ENCODE peak calls at places on chromosomes 1 and 21, in six cellular contexts. Y is A549, H is transverse colon, U is IMR-90, K is heart left ventricle, W is NB4. G is an unnamed sample.

GRCh38 chr1:212630159-212630900 is 21.8 kb downstream of the ATF3 start:
- DNase-seq in H (peak; percentile 66), W (peak; percentile 89), Y (peak; percentile 75), K (peak; percentile 60), U (no peak), G (peak; percentile 92)

GRCh38 chr1:173269490-173270230 is 62.5 kb upstream of the TNFSF4 start:
- DNase-seq in K (no peak), W (no peak), Y (peak; percentile 40), U (peak; percentile 89), H (no peak), G (no peak)

GRCh38 chr1:47424336-47424982 is 8.4 kb downstream of the FOXE3 start:
- DNase-seq in K (no peak), U (peak; percentile 67), H (no peak), W (peak; percentile 41), Y (peak; percentile 65), G (no peak)

GRCh38 chr21:43712268-43712942 is 6.5 kb upstream of the PDXK start:
- DNase-seq in Y (peak; percentile 77), W (no peak), H (peak; percentile 89), U (peak; percentile 32), K (no peak), G (no peak)

GRCh38 chr1:212228591-212229119 is 56.6 kb upstream of the PPP2R5A start:
- DNase-seq in H (no peak), U (no peak), K (no peak), W (no peak), Y (no peak), G (no peak)

GRCh38 chr1:24236170-24237045 is 49.3 kb upstream of the IFNLR1 start:
- DNase-seq in K (no peak), Y (peak; percentile 36), W (no peak), H (peak; percentile 9), U (peak; percentile 47), G (no peak)

GRCh38 chr1:1426496-1426960 is 5.5 kb upstream of the ANKRD65 start:
- DNase-seq in Y (no peak), K (no peak), W (no peak), H (no peak), U (no peak), G (no peak)

GRCh38 chr1:43975249-43975961 is 645 bp downstream of the ATP6V0B start:
- DNase-seq in W (peak; percentile 85), Y (no peak), H (peak; percentile 73), U (no peak), K (peak; percentile 70), G (peak; percentile 62)

GRCh38 chr1:94417702-94417961 is 557 bp upstream of the ABCD3 start:
- DNase-seq in W (no peak), U (no peak), H (no peak), K (no peak), Y (no peak), G (no peak)

GRCh38 chr21:45365608-45366241 is 39.2 kb upstream of the COL18A1 start:
- DNase-seq in W (no peak), H (no peak), Y (peak; percentile 67), U (peak; percentile 68), K (no peak), G (no peak)

GRCh38 chr1:109067883-109068282 is 7.9 kb downstream of the TAF13 start:
- DNase-seq in Y (no peak), W (no peak), U (no peak), K (no peak), H (no peak), G (no peak)

GRCh38 chr1:115748396-115749130 is 20.0 kb downstream of the CASQ2 start:
- DNase-seq in K (no peak), U (peak; percentile 67), H (no peak), W (no peak), Y (no peak), G (no peak)

GRCh38 chr1:204295666-204296065 is 64.1 kb downstream of the PLEKHA6 start:
- DNase-seq in Y (no peak), W (no peak), H (peak; percentile 46), K (no peak), U (no peak), G (no peak)

GRCh38 chr1:7561331-7561921 is 209.7 kb upstream of the VAMP3 start:
- DNase-seq in H (no peak), K (no peak), Y (no peak), U (peak; percentile 25), W (peak; percentile 37), G (no peak)

GRCh38 chr1:28517649-28517999 is 11.8 kb downstream of the RCC1 start:
- DNase-seq in Y (no peak), W (no peak), K (no peak), H (no peak), U (peak; percentile 37), G (no peak)

GRCh38 chr1:178461104-178461503 is 35.7 kb downstream of the CLEC20A start:
- DNase-seq in W (no peak), U (no peak), K (no peak), Y (no peak), H (no peak), G (no peak)

GRCh38 chr1:106055900-106056299 is 1000.6 kb upstream of the PRMT6 start:
- DNase-seq in K (peak; percentile 18), W (no peak), Y (no peak), U (no peak), H (no peak), G (no peak)

GRCh38 chr1:165240486-165240885 is 116.0 kb downstream of the LMX1A start:
- DNase-seq in Y (no peak), K (no peak), H (no peak), W (no peak), U (no peak), G (no peak)

GRCh38 chr1:53180951-53181350 is 15.7 kb upstream of the CPT2 start:
- DNase-seq in H (no peak), K (no peak), Y (no peak), U (no peak), W (no peak), G (no peak)

GRCh38 chr1:74053407-74053806 is 144.6 kb downstream of the LRRIQ3 start:
- DNase-seq in H (no peak), W (no peak), K (no peak), U (peak; percentile 0), Y (no peak), G (no peak)

GRCh38 chr1:166956057-166956850 is 19.1 kb downstream of the ILDR2 start:
- DNase-seq in W (no peak), H (no peak), K (no peak), U (no peak), Y (no peak), G (no peak)

GRCh38 chr1:3999941-4000735 is 100.1 kb upstream of the C1orf174 start:
- DNase-seq in U (no peak), H (no peak), Y (no peak), W (peak; percentile 6), K (no peak), G (no peak)

GRCh38 chr1:163372576-163372975 is 50.8 kb downstream of the NUF2 start:
- DNase-seq in H (no peak), U (no peak), Y (no peak), K (no peak), W (no peak), G (no peak)

GRCh38 chr1:8525291-8526275 is 207.7 kb downstream of the SLC45A1 start:
- DNase-seq in W (peak; percentile 95), H (peak; percentile 82), K (peak; percentile 90), U (peak; percentile 96), Y (peak; percentile 5), G (peak; percentile 90)

GRCh38 chr1:45846931-45847330 is 43.5 kb downstream of the MAST2 start:
- DNase-seq in W (no peak), H (no peak), Y (no peak), U (peak; percentile 59), K (no peak), G (no peak)

GRCh38 chr1:9455487-9456237 is 83.6 kb upstream of the SLC25A33 start:
- DNase-seq in W (peak; percentile 69), Y (peak; percentile 44), K (peak; percentile 60), H (peak; percentile 72), U (peak; percentile 56), G (no peak)

GRCh38 chr1:219990782-219991510 is 55.4 kb downstream of the EPRS1 start:
- DNase-seq in H (no peak), W (peak; percentile 21), Y (peak; percentile 13), K (no peak), U (peak; percentile 51), G (no peak)

DNA sequence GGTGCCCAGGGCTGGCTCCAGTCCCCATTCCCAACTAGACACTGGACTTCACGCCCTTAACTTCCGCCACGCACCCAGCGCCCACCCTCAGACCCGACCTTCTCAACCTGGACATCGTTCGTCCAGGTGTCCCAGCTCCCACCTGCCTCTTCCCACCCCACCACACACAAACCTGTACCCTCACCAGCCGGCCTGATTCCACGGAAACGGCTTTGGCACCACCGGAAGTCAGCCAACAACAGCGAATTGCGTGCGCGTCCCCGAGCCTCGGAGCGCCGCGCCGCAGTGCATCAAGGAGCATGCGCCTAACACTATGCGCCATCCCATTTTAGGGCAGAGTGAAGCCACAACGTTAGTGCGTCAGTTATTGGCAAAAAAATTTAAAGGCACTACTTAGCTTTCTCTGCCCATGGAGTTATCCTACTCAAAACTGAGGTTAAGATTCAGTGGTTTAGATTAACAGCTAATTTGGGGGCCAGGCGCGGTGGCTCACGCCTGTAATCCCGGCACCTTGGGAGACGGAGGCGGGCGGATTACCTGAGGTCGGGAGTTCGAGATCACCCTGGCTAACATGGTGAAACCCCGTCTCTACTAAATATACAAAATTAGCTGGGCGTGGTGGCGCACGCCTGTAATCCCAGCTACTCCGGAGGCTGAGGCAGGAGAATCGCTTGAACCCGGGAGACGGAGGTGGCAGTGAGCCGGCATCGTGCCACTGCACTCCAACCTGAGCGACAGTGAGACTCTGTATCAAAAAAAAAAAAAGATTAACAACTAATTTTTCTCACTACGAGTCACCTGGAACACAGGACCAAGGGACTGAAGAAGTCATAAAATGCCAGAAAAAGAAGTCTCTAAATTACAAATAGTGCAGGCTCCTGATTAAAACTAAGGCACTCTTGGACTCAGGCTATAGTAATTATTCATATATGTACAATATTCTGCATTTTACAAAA is at the start of gene GON4L:
- DNase-seq in H (peak; percentile 91), K (peak; percentile 91), U (peak; percentile 91), W (peak; percentile 93), Y (peak; percentile 96), G (peak; percentile 97)
- TF ChIP-seq POLR2A in H (peak; percentile 71), K (no peak), U (peak; percentile 60), W (peak; percentile 78), Y (peak; percentile 92), G (no peak)

DNA sequence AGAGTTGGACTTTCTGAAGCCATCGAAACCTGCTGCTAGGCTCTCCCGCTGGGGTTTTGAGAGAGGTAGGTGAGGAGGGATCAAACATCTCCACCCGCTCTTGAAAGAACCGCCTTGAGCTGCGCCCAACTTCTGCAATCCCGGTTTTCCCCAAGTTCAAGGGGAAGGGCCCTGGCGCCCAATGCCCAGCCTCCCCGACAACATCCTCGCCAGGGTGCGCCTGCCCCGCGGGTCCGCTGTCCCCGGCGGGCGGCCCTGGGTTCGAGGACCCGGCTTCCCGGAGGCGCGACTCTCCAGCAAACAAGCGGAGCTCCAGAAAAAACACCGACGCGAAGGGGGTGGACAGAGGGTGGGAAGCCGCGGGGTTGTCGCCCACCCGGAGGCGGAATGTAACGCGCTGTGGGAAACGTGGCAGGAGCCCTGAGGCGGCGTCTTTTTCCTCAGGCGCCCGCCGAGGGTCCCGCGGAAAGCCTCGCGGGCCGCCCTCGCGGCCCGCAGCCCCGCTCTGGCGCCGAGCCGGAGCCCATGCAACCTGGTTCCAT is 607 bp downstream of the BTG3 start:
- DNase-seq in W (peak; percentile 15), H (peak; percentile 41), Y (no peak), K (peak; percentile 35), U (peak; percentile 59), G (peak; percentile 90)
- TF ChIP-seq CTCF in W (no peak), H (no peak), Y (no peak), K (no peak), U (no peak), G (no peak)

GRCh38 chr1:39214998-39215873 is 10.7 kb downstream of the MACF1 start:
- DNase-seq in W (peak; percentile 81), U (no peak), Y (no peak), H (peak; percentile 42), K (peak; percentile 33), G (no peak)
- TF ChIP-seq POLR2A in W (peak; percentile 77), U (no peak), Y (no peak), H (no peak), K (no peak), G (no peak)

GRCh38 chr1:214305164-214305751 is 24.3 kb downstream of the SMYD2 start:
- DNase-seq in W (no peak), U (no peak), Y (no peak), K (no peak), H (no peak), G (no peak)
- TF ChIP-seq CTCF in W (no peak), U (no peak), Y (no peak), K (no peak), H (no peak), G (no peak)

G was measured in lower leg skin.